ENCODE peak calls at places on chromosomes 12 and 14, in seven cellular contexts. I, O, A, H, U, Y and B are unnamed samples.
A peak's percentile ranks its signal among the peaks of the same experiment; 100 is the strongest.

GRCh38 chr14:95536036-95536577 is 1.3 kb downstream of the GLRX5 start:
- DNase-seq in Y (no peak), H (no peak), I (no peak), U (no peak), A (no peak), O (no peak), B (no peak)

GRCh38 chr12:57765003-57765697 is 1.7 kb downstream of the CYP27B1 start:
- DNase-seq in U (peak; percentile 44), A (peak; percentile 88), I (peak; percentile 49), O (peak; percentile 41), H (peak; percentile 34), Y (no peak), B (peak; percentile 88)

GRCh38 chr12:94073441-94074051 is 74.8 kb upstream of the PLXNC1 start:
- DNase-seq in I (no peak), O (no peak), Y (no peak), U (peak; percentile 61), A (no peak), H (peak; percentile 54), B (no peak)

GRCh38 chr14:96231731-96232130 is 24.3 kb upstream of the BDKRB1 start:
- DNase-seq in Y (no peak), A (no peak), I (no peak), U (no peak), O (no peak), H (no peak), B (no peak)

GRCh38 chr14:93725993-93726392 is 62.3 kb downstream of the PRIMA1 start:
- DNase-seq in Y (no peak), O (no peak), U (no peak), I (no peak), A (no peak), H (no peak), B (peak; percentile 3)

GRCh38 chr12:79296128-79296527 is 394.6 kb downstream of the PAWR start:
- DNase-seq in I (no peak), H (no peak), Y (no peak), O (no peak), U (no peak), A (peak; percentile 38), B (no peak)

GRCh38 chr12:24902521-24903304 is 46.2 kb downstream of the BCAT1 start:
- DNase-seq in A (peak; percentile 54), H (peak; percentile 22), U (peak; percentile 55), I (peak; percentile 50), O (peak; percentile 80), Y (peak; percentile 45), B (peak; percentile 75)

GRCh38 chr14:22438742-22439141 is 150.3 kb downstream of the DAD1 start:
- DNase-seq in U (no peak), A (no peak), Y (no peak), O (no peak), I (no peak), H (no peak), B (no peak)

GRCh38 chr12:77299001-77299400 is 233.6 kb upstream of the E2F7 start:
- DNase-seq in Y (no peak), I (no peak), U (no peak), A (no peak), O (peak; percentile 1), H (no peak), B (no peak)

GRCh38 chr14:97624985-97625384 is 827.8 kb downstream of the VRK1 start:
- DNase-seq in A (no peak), U (no peak), I (no peak), Y (no peak), H (no peak), O (no peak), B (no peak)

GRCh38 chr14:74804219-74804825 is 41.2 kb downstream of the YLPM1 start:
- DNase-seq in I (peak; percentile 48), O (peak; percentile 71), U (peak; percentile 58), A (peak; percentile 75), Y (no peak), H (no peak), B (peak; percentile 79)

GRCh38 chr14:100770046-100770445 is 43.4 kb downstream of the DLK1 start:
- DNase-seq in I (no peak), O (no peak), H (no peak), A (no peak), Y (no peak), U (no peak), B (no peak)